ENCODE peak calls at places on chromosome 10, in six cellular contexts. One of them, this sample, is unnamed.

GRCh38 chr10:42475168-42476098 is 162.9 kb downstream of the ZNF33B start:
- DNase-seq in fibroblast of mammary gland: peak; percentile 6
- DNase-seq in H1: no peak
- DNase-seq in AG04449: no peak
- DNase-seq in testis: peak; percentile 40
- DNase-seq in fibroblast of lung: no peak
- DNase-seq in this sample: no peak

GRCh38 chr10:96337106-96337505 is 21.7 kb downstream of the OPALIN start:
- DNase-seq in fibroblast of mammary gland: no peak
- DNase-seq in H1: peak; percentile 39
- DNase-seq in AG04449: no peak
- DNase-seq in testis: peak; percentile 75
- DNase-seq in fibroblast of lung: no peak
- DNase-seq in this sample: no peak

GRCh38 chr10:48684792-48685651 is at the start of gene WDFY4:
- DNase-seq in fibroblast of mammary gland: no peak
- DNase-seq in H1: peak; percentile 37
- DNase-seq in AG04449: no peak
- DNase-seq in testis: no peak
- DNase-seq in fibroblast of lung: no peak
- DNase-seq in this sample: no peak

GRCh38 chr10:46033602-46034011 is 3.2 kb upstream of the NCOA4 start:
- DNase-seq in fibroblast of mammary gland: peak; percentile 83
- DNase-seq in H1: no peak
- DNase-seq in AG04449: peak; percentile 62
- DNase-seq in testis: no peak
- DNase-seq in fibroblast of lung: peak; percentile 79
- DNase-seq in this sample: no peak

GRCh38 chr10:36450385-36450784 is 675.0 kb upstream of the ANKRD30A start:
- DNase-seq in fibroblast of mammary gland: peak; percentile 70
- DNase-seq in H1: no peak
- DNase-seq in AG04449: peak; percentile 36
- DNase-seq in testis: peak; percentile 20
- DNase-seq in fibroblast of lung: peak; percentile 87
- DNase-seq in this sample: no peak

GRCh38 chr10:130137077-130137448 is 872 bp downstream of the GLRX3 start:
- DNase-seq in fibroblast of mammary gland: peak; percentile 22
- DNase-seq in H1: no peak
- DNase-seq in AG04449: no peak
- DNase-seq in testis: no peak
- DNase-seq in fibroblast of lung: peak; percentile 51
- DNase-seq in this sample: peak; percentile 15

GRCh38 chr10:74419491-74420466 is 268.8 kb downstream of the ADK start:
- DNase-seq in fibroblast of mammary gland: peak; percentile 43
- DNase-seq in H1: no peak
- DNase-seq in AG04449: no peak
- DNase-seq in testis: no peak
- DNase-seq in fibroblast of lung: peak; percentile 16
- DNase-seq in this sample: no peak

GRCh38 chr10:61830846-61831273 is 70.6 kb upstream of the ARID5B start:
- DNase-seq in fibroblast of mammary gland: peak; percentile 14
- DNase-seq in H1: no peak
- DNase-seq in AG04449: no peak
- DNase-seq in testis: no peak
- DNase-seq in fibroblast of lung: no peak
- DNase-seq in this sample: no peak

GRCh38 chr10:118870467-118871243 is 115.9 kb upstream of the CACUL1 start:
- DNase-seq in fibroblast of mammary gland: peak; percentile 97
- DNase-seq in H1: no peak
- DNase-seq in AG04449: peak; percentile 10
- DNase-seq in testis: peak; percentile 56
- DNase-seq in fibroblast of lung: peak; percentile 75
- DNase-seq in this sample: peak; percentile 76

GRCh38 chr10:72740526-72740925 is 48.6 kb downstream of the MCU start:
- DNase-seq in fibroblast of mammary gland: peak; percentile 67
- DNase-seq in H1: no peak
- DNase-seq in AG04449: no peak
- DNase-seq in testis: no peak
- DNase-seq in fibroblast of lung: peak; percentile 72
- DNase-seq in this sample: peak; percentile 62

GRCh38 chr10:89615105-89615504 is 29.9 kb downstream of the PANK1 start:
- DNase-seq in fibroblast of mammary gland: no peak
- DNase-seq in H1: no peak
- DNase-seq in AG04449: no peak
- DNase-seq in testis: no peak
- DNase-seq in fibroblast of lung: no peak
- DNase-seq in this sample: no peak
- H3K4me3 ChIP-seq in fibroblast of mammary gland: no peak overlapping the region
- H3K4me3 ChIP-seq in H1: no peak overlapping the region
- H3K4me3 ChIP-seq in AG04449: no peak overlapping the region
- H3K4me3 ChIP-seq in testis: no peak overlapping the region
- H3K4me3 ChIP-seq in fibroblast of lung: no peak overlapping the region
- H3K4me3 ChIP-seq in this sample: no peak overlapping the region

GRCh38 chr10:6088721-6089333 is at the start of gene RBM17:
- DNase-seq in fibroblast of mammary gland: peak; percentile 96
- DNase-seq in H1: peak; percentile 100
- DNase-seq in AG04449: peak; percentile 77
- DNase-seq in testis: peak; percentile 99
- DNase-seq in fibroblast of lung: peak; percentile 93
- DNase-seq in this sample: peak; percentile 71

GRCh38 chr10:6092731-6093130 is 3.9 kb downstream of the RBM17 start:
- DNase-seq in fibroblast of mammary gland: no peak
- DNase-seq in H1: no peak
- DNase-seq in AG04449: no peak
- DNase-seq in testis: no peak
- DNase-seq in fibroblast of lung: no peak
- DNase-seq in this sample: no peak

GRCh38 chr10:6089334-6090219 is 743 bp downstream of the RBM17 start:
- DNase-seq in fibroblast of mammary gland: no peak
- DNase-seq in H1: peak; percentile 60
- DNase-seq in AG04449: no peak
- DNase-seq in testis: peak; percentile 40
- DNase-seq in fibroblast of lung: peak; percentile 53
- DNase-seq in this sample: no peak

GRCh38 chr10:6095810-6096209 is 7.0 kb downstream of the RBM17 start:
- DNase-seq in fibroblast of mammary gland: peak; percentile 39
- DNase-seq in H1: no peak
- DNase-seq in AG04449: no peak
- DNase-seq in testis: no peak
- DNase-seq in fibroblast of lung: no peak
- DNase-seq in this sample: no peak

GRCh38 chr10:6091630-6092029 is 2.8 kb downstream of the RBM17 start:
- DNase-seq in fibroblast of mammary gland: no peak
- DNase-seq in H1: no peak
- DNase-seq in AG04449: no peak
- DNase-seq in testis: no peak
- DNase-seq in fibroblast of lung: peak; percentile 23
- DNase-seq in this sample: no peak
- TF ChIP-seq CTCF in fibroblast of mammary gland: no peak
- TF ChIP-seq CTCF in H1: no peak
- TF ChIP-seq CTCF in AG04449: no peak
- TF ChIP-seq CTCF in testis: no peak
- TF ChIP-seq CTCF in fibroblast of lung: no peak
- TF ChIP-seq CTCF in this sample: no peak

GRCh38 chr10:14554091-14554842 is 220.4 kb downstream of the FAM107B start:
- DNase-seq in fibroblast of mammary gland: no peak
- DNase-seq in H1: no peak
- DNase-seq in AG04449: no peak
- DNase-seq in testis: no peak
- DNase-seq in fibroblast of lung: peak; percentile 19
- DNase-seq in this sample: no peak

GRCh38 chr10:14552010-14552409 is 221.3 kb upstream of the FRMD4A start:
- DNase-seq in fibroblast of mammary gland: no peak
- DNase-seq in H1: no peak
- DNase-seq in AG04449: no peak
- DNase-seq in testis: no peak
- DNase-seq in fibroblast of lung: no peak
- DNase-seq in this sample: no peak

GRCh38 chr10:14555806-14556205 is 218.9 kb downstream of the FAM107B start:
- DNase-seq in fibroblast of mammary gland: no peak
- DNase-seq in H1: no peak
- DNase-seq in AG04449: no peak
- DNase-seq in testis: no peak
- DNase-seq in fibroblast of lung: no peak
- DNase-seq in this sample: no peak

GRCh38 chr10:14554843-14555205 is 219.9 kb downstream of the FAM107B start:
- DNase-seq in fibroblast of mammary gland: peak; percentile 18
- DNase-seq in H1: no peak
- DNase-seq in AG04449: no peak
- DNase-seq in testis: no peak
- DNase-seq in fibroblast of lung: peak; percentile 29
- DNase-seq in this sample: no peak

DNA sequence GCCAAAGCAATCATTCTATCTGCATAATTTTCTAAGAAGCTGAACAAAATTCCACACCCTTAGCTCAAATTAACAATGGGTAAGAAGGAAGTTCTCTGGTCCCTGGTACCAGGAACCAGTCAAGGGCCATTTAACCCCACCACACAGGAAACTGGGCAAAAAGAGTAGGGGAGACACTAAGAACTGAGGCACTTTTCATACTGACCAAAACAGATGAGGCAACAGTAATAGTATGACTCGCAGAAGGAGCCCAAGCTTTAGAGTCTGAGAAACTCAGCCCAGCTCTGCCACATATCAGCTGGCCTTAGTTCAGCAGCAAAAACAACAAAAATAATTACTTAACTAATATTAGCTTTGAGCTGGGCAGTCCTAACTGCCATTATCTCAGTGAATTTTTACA is 221.3 kb downstream of the FAM107B start:
- DNase-seq in fibroblast of mammary gland: peak; percentile 73
- DNase-seq in H1: no peak
- DNase-seq in AG04449: peak; percentile 37
- DNase-seq in testis: no peak
- DNase-seq in fibroblast of lung: peak; percentile 65
- DNase-seq in this sample: no peak
- H3K4me3 ChIP-seq in fibroblast of mammary gland: no peak overlapping the region
- H3K4me3 ChIP-seq in H1: no peak overlapping the region
- H3K4me3 ChIP-seq in AG04449: no peak overlapping the region
- H3K4me3 ChIP-seq in testis: no peak overlapping the region
- H3K4me3 ChIP-seq in fibroblast of lung: no peak overlapping the region
- H3K4me3 ChIP-seq in this sample: no peak overlapping the region

DNA sequence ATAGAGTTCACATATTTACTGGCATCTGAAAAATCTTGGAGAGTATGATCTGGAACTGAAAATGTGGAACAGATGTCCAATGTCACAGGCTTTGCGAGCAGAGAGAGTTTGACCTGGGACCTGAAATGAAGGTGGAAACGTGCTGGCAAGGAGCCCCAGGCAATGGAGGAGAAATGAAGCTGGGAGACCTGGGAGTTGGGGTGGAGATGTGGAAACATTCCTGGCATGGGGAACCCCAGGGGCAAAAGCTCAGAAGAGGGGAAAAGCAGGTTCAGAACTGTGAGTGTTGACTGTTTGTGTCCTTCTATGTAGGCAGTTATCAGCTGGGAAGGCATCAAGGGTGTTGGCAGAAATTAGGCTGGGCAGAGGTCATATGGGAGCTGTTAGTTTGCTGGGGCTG is 7.3 kb upstream of the PNLIPRP2 start:
- DNase-seq in fibroblast of mammary gland: no peak
- DNase-seq in H1: no peak
- DNase-seq in AG04449: no peak
- DNase-seq in testis: no peak
- DNase-seq in fibroblast of lung: no peak
- DNase-seq in this sample: no peak
- TF ChIP-seq CTCF in fibroblast of mammary gland: no peak
- TF ChIP-seq CTCF in H1: no peak
- TF ChIP-seq CTCF in AG04449: no peak
- TF ChIP-seq CTCF in testis: no peak
- TF ChIP-seq CTCF in fibroblast of lung: no peak
- TF ChIP-seq CTCF in this sample: no peak

GRCh38 chr10:21528452-21529235 is 3.2 kb upstream of the SKIDA1 start:
- DNase-seq in fibroblast of mammary gland: peak; percentile 25
- DNase-seq in H1: no peak
- DNase-seq in AG04449: no peak
- DNase-seq in testis: no peak
- DNase-seq in fibroblast of lung: peak; percentile 76
- DNase-seq in this sample: no peak
- H3K4me3 ChIP-seq in fibroblast of mammary gland: no peak overlapping the region
- H3K4me3 ChIP-seq in H1: peak overlapping the region; percentile 79
- H3K4me3 ChIP-seq in AG04449: no peak overlapping the region
- H3K4me3 ChIP-seq in testis: peak overlapping the region; percentile 82
- H3K4me3 ChIP-seq in fibroblast of lung: peak overlapping the region; percentile 50
- H3K4me3 ChIP-seq in this sample: peak overlapping the region; percentile 9

GRCh38 chr10:78210548-78210947 is 176.9 kb downstream of the RPS24 start:
- DNase-seq in fibroblast of mammary gland: no peak
- DNase-seq in H1: no peak
- DNase-seq in AG04449: no peak
- DNase-seq in testis: no peak
- DNase-seq in fibroblast of lung: peak; percentile 18
- DNase-seq in this sample: no peak

GRCh38 chr10:78212786-78213175 is 179.1 kb downstream of the RPS24 start:
- DNase-seq in fibroblast of mammary gland: no peak
- DNase-seq in H1: no peak
- DNase-seq in AG04449: no peak
- DNase-seq in testis: no peak
- DNase-seq in fibroblast of lung: no peak
- DNase-seq in this sample: no peak

GRCh38 chr10:78212134-78212785 is 178.6 kb downstream of the RPS24 start:
- DNase-seq in fibroblast of mammary gland: peak; percentile 11
- DNase-seq in H1: no peak
- DNase-seq in AG04449: no peak
- DNase-seq in testis: peak; percentile 69
- DNase-seq in fibroblast of lung: peak; percentile 30
- DNase-seq in this sample: no peak

GRCh38 chr10:78210976-78211375 is 177.3 kb downstream of the RPS24 start:
- DNase-seq in fibroblast of mammary gland: no peak
- DNase-seq in H1: no peak
- DNase-seq in AG04449: no peak
- DNase-seq in testis: no peak
- DNase-seq in fibroblast of lung: no peak
- DNase-seq in this sample: no peak

GRCh38 chr10:78211476-78212110 is 177.9 kb downstream of the RPS24 start:
- DNase-seq in fibroblast of mammary gland: peak; percentile 69
- DNase-seq in H1: no peak
- DNase-seq in AG04449: no peak
- DNase-seq in testis: peak; percentile 38
- DNase-seq in fibroblast of lung: peak; percentile 54
- DNase-seq in this sample: no peak
- TF ChIP-seq CTCF in fibroblast of mammary gland: peak; percentile 73
- TF ChIP-seq CTCF in H1: peak; percentile 53
- TF ChIP-seq CTCF in AG04449: peak; percentile 76
- TF ChIP-seq CTCF in testis: no peak
- TF ChIP-seq CTCF in fibroblast of lung: peak; percentile 80
- TF ChIP-seq CTCF in this sample: peak; percentile 77

GRCh38 chr10:102801496-102801895 is 35.7 kb downstream of the CYP17A1 start:
- DNase-seq in fibroblast of mammary gland: peak; percentile 16
- DNase-seq in H1: no peak
- DNase-seq in AG04449: no peak
- DNase-seq in testis: no peak
- DNase-seq in fibroblast of lung: no peak
- DNase-seq in this sample: no peak
- H3K4me3 ChIP-seq in fibroblast of mammary gland: no peak overlapping the region
- H3K4me3 ChIP-seq in H1: peak overlapping the region; percentile 16
- H3K4me3 ChIP-seq in AG04449: no peak overlapping the region
- H3K4me3 ChIP-seq in testis: no peak overlapping the region
- H3K4me3 ChIP-seq in fibroblast of lung: no peak overlapping the region
- H3K4me3 ChIP-seq in this sample: no peak overlapping the region

This sample was measured in retinal pigment epithelial cell.